ENCODE peak calls at places on chromosomes 6 and 20, in ten cellular contexts. L is upper lobe of right lung, W is heart left ventricle, V is cardiac muscle cell, C is brain microvascular endothelial cell, G is IMR-90, O is A549, J is psoas muscle, Y is endothelial cell of umbilical vein, R is heart right ventricle. D is an unnamed sample.

GRCh38 chr6:56555438-56555872 is 87.2 kb downstream of the DST start:
- DNase-seq in L (no peak), W (no peak), V (peak), C (peak), G (peak), O (no peak), J (no peak), Y (no peak), R (peak), D (no peak)

GRCh38 chr20:51679254-51679921 is 88.8 kb downstream of the ATP9A start:
- DNase-seq in L (no peak), W (no peak), V (no peak), C (no peak), G (no peak), O (no peak), J (no peak), Y (no peak), R (no peak), D (no peak)

GRCh38 chr20:61306935-61307475 is 54.9 kb downstream of the CDH4 start:
- DNase-seq in L (no peak), W (no peak), V (no peak), C (no peak), G (no peak), O (no peak), J (no peak), Y (no peak), R (no peak), D (no peak)

GRCh38 chr6:157982297-157982579 is 575 bp downstream of the SYNJ2 start:
- DNase-seq in L (peak), W (peak), V (peak), C (no peak), G (no peak), O (peak), J (peak), Y (peak), R (peak), D (no peak)

GRCh38 chr20:21027569-21027968 is 78.6 kb downstream of the LINC00237 start:
- DNase-seq in L (no peak), W (no peak), V (no peak), C (no peak), G (no peak), O (peak), J (no peak), Y (no peak), R (no peak), D (no peak)

GRCh38 chr6:101226677-101227135 is 166.8 kb upstream of the GRIK2 start:
- DNase-seq in L (no peak), W (no peak), V (peak), C (peak), G (peak), O (peak), J (no peak), Y (no peak), R (no peak), D (no peak)

GRCh38 chr6:15530411-15530810 is 132.4 kb downstream of the DTNBP1 start:
- DNase-seq in L (no peak), W (no peak), V (no peak), C (no peak), G (no peak), O (no peak), J (no peak), Y (no peak), R (no peak), D (no peak)

GRCh38 chr20:19880256-19881079 is 122.4 kb downstream of the RIN2 start:
- DNase-seq in L (no peak), W (no peak), V (peak), C (peak), G (peak), O (peak), J (no peak), Y (no peak), R (no peak), D (no peak)

GRCh38 chr20:62824476-62825287 is 7.8 kb downstream of the COL9A3 start:
- DNase-seq in L (no peak), W (no peak), V (peak), C (no peak), G (no peak), O (no peak), J (no peak), Y (no peak), R (no peak), D (no peak)

GRCh38 chr20:44785768-44786167 is 24.6 kb downstream of the RIMS4 start:
- DNase-seq in L (no peak), W (no peak), V (peak), C (no peak), G (no peak), O (peak), J (no peak), Y (no peak), R (no peak), D (no peak)

GRCh38 chr20:51460163-51460562 is 82.4 kb downstream of the NFATC2 start:
- DNase-seq in L (no peak), W (no peak), V (no peak), C (no peak), G (no peak), O (no peak), J (no peak), Y (no peak), R (no peak), D (no peak)

GRCh38 chr6:93992976-93993375 is 573.6 kb upstream of the EPHA7 start:
- DNase-seq in L (no peak), W (no peak), V (peak), C (peak), G (no peak), O (no peak), J (no peak), Y (peak), R (no peak), D (no peak)

GRCh38 chr6:168608113-168608400 is 167.1 kb downstream of the SMOC2 start:
- DNase-seq in L (no peak), W (no peak), V (no peak), C (no peak), G (no peak), O (no peak), J (no peak), Y (no peak), R (no peak), D (no peak)

GRCh38 chr20:34222208-34222607 is 19.0 kb upstream of the ASIP start:
- DNase-seq in L (no peak), W (no peak), V (peak), C (peak), G (peak), O (no peak), J (no peak), Y (no peak), R (no peak), D (no peak)

GRCh38 chr6:163133691-163134090 is 280.8 kb upstream of the QKI start:
- DNase-seq in L (no peak), W (no peak), V (no peak), C (no peak), G (no peak), O (no peak), J (no peak), Y (no peak), R (no peak), D (no peak)

GRCh38 chr6:158353851-158354508 is 41.7 kb downstream of the TULP4 start:
- DNase-seq in L (no peak), W (no peak), V (peak), C (peak), G (peak), O (no peak), J (no peak), Y (peak), R (no peak), D (no peak)

GRCh38 chr6:112357801-112358200 is 10.7 kb downstream of the RFPL4B start:
- DNase-seq in L (no peak), W (no peak), V (peak), C (peak), G (peak), O (no peak), J (no peak), Y (peak), R (no peak), D (no peak)

GRCh38 chr20:12358006-12358654 is 440.4 kb downstream of the BTBD3 start:
- DNase-seq in L (no peak), W (no peak), V (peak), C (no peak), G (no peak), O (no peak), J (no peak), Y (no peak), R (no peak), D (no peak)

GRCh38 chr6:84422380-84422968 is 195.0 kb upstream of the CEP162 start:
- DNase-seq in L (peak), W (peak), V (peak), C (peak), G (peak), O (peak), J (peak), Y (peak), R (peak), D (no peak)

GRCh38 chr6:170207586-170207985 is 83.3 kb downstream of the DLL1 start:
- DNase-seq in L (no peak), W (no peak), V (no peak), C (no peak), G (no peak), O (no peak), J (no peak), Y (no peak), R (no peak), D (no peak)

GRCh38 chr6:142489722-142490610 is 188.2 kb downstream of the ADGRG6 start:
- DNase-seq in L (no peak), W (no peak), V (peak), C (no peak), G (no peak), O (no peak), J (no peak), Y (no peak), R (no peak), D (no peak)

GRCh38 chr6:142872376-142872775 is 72.6 kb downstream of the HIVEP2 start:
- DNase-seq in L (no peak), W (no peak), V (peak), C (peak), G (peak), O (no peak), J (no peak), Y (no peak), R (no peak), D (no peak)

GRCh38 chr20:53621482-53622246 is 28.0 kb upstream of the ZNF217 start:
- DNase-seq in L (peak), W (no peak), V (peak), C (no peak), G (peak), O (peak), J (peak), Y (peak), R (peak), D (no peak)

GRCh38 chr20:2693286-2693995 is 861 bp downstream of the EBF4 start:
- DNase-seq in L (peak), W (no peak), V (peak), C (no peak), G (no peak), O (peak), J (peak), Y (peak), R (peak), D (no peak)
- H3K27ac ChIP-seq in L (no peak), W (peak), V (no peak), C (no peak), G (no peak), O (peak), J (no peak), Y (no peak), R (peak), D (peak)

GRCh38 chr20:22583773-22584629 is at the start of gene FOXA2:
- DNase-seq in L (peak), W (no peak), V (no peak), C (no peak), G (no peak), O (peak), J (no peak), Y (no peak), R (no peak), D (no peak)

GRCh38 chr20:22586645-22587310 is 2.4 kb upstream of the FOXA2 start:
- DNase-seq in L (peak), W (no peak), V (peak), C (no peak), G (no peak), O (peak), J (no peak), Y (no peak), R (no peak), D (no peak)

GRCh38 chr20:22584630-22584921 is 204 bp upstream of the FOXA2 start:
- DNase-seq in L (no peak), W (no peak), V (no peak), C (no peak), G (no peak), O (peak), J (no peak), Y (no peak), R (no peak), D (no peak)

GRCh38 chr20:22584922-22585785 is 782 bp upstream of the FOXA2 start:
- DNase-seq in L (peak), W (no peak), V (no peak), C (no peak), G (no peak), O (peak), J (no peak), Y (no peak), R (no peak), D (no peak)

DNA sequence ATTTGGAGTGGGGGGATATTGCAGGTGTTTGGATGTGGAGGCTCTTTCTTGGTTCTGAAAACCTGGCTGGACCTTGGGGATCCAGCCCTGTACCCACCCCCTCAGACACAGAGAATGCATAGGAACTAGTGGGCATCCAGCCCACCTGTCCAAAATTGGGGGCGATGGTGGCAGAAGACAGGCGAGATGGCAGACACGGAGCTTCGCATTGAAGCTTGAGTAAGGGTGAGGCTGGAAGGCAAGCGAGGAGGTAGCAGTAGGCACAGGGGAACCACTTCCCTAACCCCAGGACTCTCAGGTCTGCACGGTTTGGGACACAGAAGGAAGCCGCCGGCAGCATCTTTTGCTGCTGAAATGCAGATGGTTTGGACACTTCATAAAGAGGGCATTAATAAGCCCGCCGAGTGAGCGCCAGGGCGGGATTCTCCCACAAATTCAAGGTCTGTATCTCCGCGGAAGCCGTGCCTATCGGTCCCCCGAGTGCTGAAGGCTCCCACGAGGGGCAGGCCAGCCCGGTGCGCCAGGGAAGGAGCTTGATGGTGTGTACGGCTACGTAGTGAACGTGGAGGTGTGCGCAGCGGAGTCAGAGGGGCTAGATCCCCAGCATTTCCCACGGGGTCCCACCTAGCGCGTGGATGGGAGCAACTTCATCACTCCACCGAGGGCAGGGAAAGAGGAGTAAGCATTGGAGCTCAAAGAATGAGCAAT is 1.6 kb upstream of the FOXA2 start:
- DNase-seq in L (no peak), W (no peak), V (no peak), C (no peak), G (no peak), O (peak), J (no peak), Y (no peak), R (no peak), D (no peak)
- H3K27ac ChIP-seq in L (no peak), W (no peak), V (no peak), C (no peak), G (no peak), O (peak), J (no peak), Y (no peak), R (no peak), D (no peak)

GRCh38 chr20:50303573-50304500 is 113.2 kb downstream of the CEBPB start:
- DNase-seq in L (peak), W (peak), V (peak), C (peak), G (peak), O (no peak), J (peak), Y (peak), R (peak), D (no peak)

GRCh38 chr20:50306478-50307423 is 116.1 kb downstream of the CEBPB start:
- DNase-seq in L (peak), W (no peak), V (no peak), C (no peak), G (no peak), O (no peak), J (no peak), Y (no peak), R (no peak), D (no peak)

GRCh38 chr20:50305636-50306477 is 115.2 kb downstream of the CEBPB start:
- DNase-seq in L (peak), W (no peak), V (peak), C (no peak), G (no peak), O (peak), J (peak), Y (no peak), R (no peak), D (peak)

GRCh38 chr20:50304501-50304856 is 113.8 kb downstream of the CEBPB start:
- DNase-seq in L (peak), W (peak), V (peak), C (no peak), G (peak), O (no peak), J (peak), Y (no peak), R (peak), D (no peak)

GRCh38 chr20:50304883-50305635 is 114.4 kb downstream of the CEBPB start:
- DNase-seq in L (peak), W (peak), V (peak), C (peak), G (peak), O (no peak), J (peak), Y (no peak), R (peak), D (peak)
- H3K27ac ChIP-seq in L (peak), W (peak), V (peak), C (peak), G (peak), O (peak), J (peak), Y (no peak), R (peak), D (peak)

DNA sequence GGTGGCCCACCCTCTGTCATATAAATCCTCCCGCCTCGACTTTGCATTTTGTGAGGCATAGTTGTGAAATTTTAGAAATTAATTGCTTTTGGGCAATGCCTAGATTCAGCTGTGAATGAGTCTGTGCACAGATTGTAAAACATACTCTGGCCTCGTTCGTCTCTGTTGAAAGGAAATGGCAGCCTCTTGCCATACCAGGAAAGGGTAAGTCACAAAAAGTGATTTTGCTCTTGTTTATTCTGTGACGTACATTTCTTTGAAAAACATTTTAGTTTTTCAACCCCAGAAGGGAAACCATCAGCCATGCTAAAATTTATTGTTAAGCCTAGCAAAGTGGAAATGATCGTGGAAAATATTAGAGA is 15.3 kb upstream of the EXOC2 start:
- DNase-seq in L (no peak), W (no peak), V (no peak), C (no peak), G (no peak), O (no peak), J (no peak), Y (peak), R (no peak), D (no peak)
- H3K27ac ChIP-seq in L (no peak), W (no peak), V (no peak), C (no peak), G (no peak), O (no peak), J (no peak), Y (peak), R (no peak), D (no peak)

GRCh38 chr20:4719190-4719589 is 2.5 kb upstream of the PRND start:
- DNase-seq in L (no peak), W (no peak), V (no peak), C (no peak), G (no peak), O (no peak), J (no peak), Y (no peak), R (no peak), D (no peak)
- H3K27ac ChIP-seq in L (no peak), W (no peak), V (no peak), C (no peak), G (no peak), O (no peak), J (no peak), Y (no peak), R (no peak), D (peak)

GRCh38 chr20:57941121-57941522 is 231.3 kb upstream of the PMEPA1 start:
- DNase-seq in L (no peak), W (no peak), V (no peak), C (no peak), G (no peak), O (no peak), J (no peak), Y (no peak), R (no peak), D (no peak)
- H3K27ac ChIP-seq in L (no peak), W (no peak), V (no peak), C (no peak), G (no peak), O (peak), J (no peak), Y (no peak), R (no peak), D (no peak)

D was measured in dorsolateral prefrontal cortex.